ENCODE peak calls at places on chromosomes 12 and 14, in four cellular contexts. Y is transverse colon, Z is stomach, M is GM12892. N is an unnamed sample.

GRCh38 chr12:11884661-11885060 is 186.1 kb upstream of the BCL2L14 start:
- DNase-seq in Y (peak), Z (peak), M (no peak), N (no peak)

GRCh38 chr12:119649202-119649808 is 18.6 kb upstream of the PRKAB1 start:
- DNase-seq in Y (no peak), Z (no peak), M (peak), N (peak)

GRCh38 chr12:93029091-93029490 is 100.0 kb upstream of the EEA1 start:
- DNase-seq in Y (no peak), Z (no peak), M (no peak), N (no peak)

GRCh38 chr12:104455594-104456416 is 943 bp upstream of the CHST11 start:
- DNase-seq in Y (no peak), Z (no peak), M (no peak), N (no peak)

GRCh38 chr12:29690728-29691127 is 93.0 kb downstream of the TMTC1 start:
- DNase-seq in Y (no peak), Z (no peak), M (no peak), N (no peak)

GRCh38 chr12:131402781-131403396 is 308.0 kb upstream of the SFSWAP start:
- DNase-seq in Y (no peak), Z (no peak), M (no peak), N (no peak)

GRCh38 chr12:752673-753400 is 458 bp downstream of the WNK1 start:
- DNase-seq in Y (peak), Z (peak), M (peak), N (peak)

GRCh38 chr14:59964251-59965007 is 44.5 kb downstream of the LRRC9 start:
- DNase-seq in Y (no peak), Z (no peak), M (no peak), N (no peak)

GRCh38 chr12:98645572-98646067 is 530 bp downstream of the APAF1 start:
- DNase-seq in Y (peak), Z (peak), M (no peak), N (peak)

GRCh38 chr12:94832780-94833760 is 170.4 kb downstream of the NDUFA12 start:
- DNase-seq in Y (no peak), Z (no peak), M (no peak), N (no peak)

GRCh38 chr12:105860556-105861207 is 278.1 kb downstream of the NUAK1 start:
- DNase-seq in Y (no peak), Z (no peak), M (no peak), N (no peak)

GRCh38 chr14:100955201-100955600 is 51.7 kb upstream of the RTL1 start:
- DNase-seq in Y (no peak), Z (no peak), M (no peak), N (no peak)

GRCh38 chr14:61221906-61222305 is 59.2 kb downstream of the TMEM30B start:
- DNase-seq in Y (no peak), Z (no peak), M (no peak), N (no peak)

GRCh38 chr12:96233941-96234461 is 39.8 kb downstream of the ELK3 start:
- DNase-seq in Y (peak), Z (peak), M (no peak), N (no peak)
- TF ChIP-seq POLR2AphosphoS5 in Y (peak), Z (peak), M (no peak), N (no peak)

GRCh38 chr14:64914237-64914971 is at the start of gene CHURC1:
- DNase-seq in Y (peak), Z (peak), M (peak), N (peak)
- TF ChIP-seq POLR2AphosphoS5 in Y (peak), Z (peak), M (peak), N (peak)

GRCh38 chr12:132904718-132905328 is 17.4 kb upstream of the CHFR start:
- DNase-seq in Y (peak), Z (peak), M (peak), N (peak)
- TF ChIP-seq POLR2AphosphoS5 in Y (no peak), Z (no peak), M (no peak), N (no peak)

GRCh38 chr12:45498645-45499044 is 230.9 kb upstream of the ARID2 start:
- DNase-seq in Y (no peak), Z (no peak), M (no peak), N (no peak)
- TF ChIP-seq POLR2AphosphoS5 in Y (no peak), Z (no peak), M (no peak), N (no peak)

GRCh38 chr12:83573676-83574075 is 887.0 kb downstream of the TMTC2 start:
- DNase-seq in Y (no peak), Z (peak), M (no peak), N (peak)
- TF ChIP-seq POLR2AphosphoS5 in Y (no peak), Z (no peak), M (no peak), N (no peak)

DNA sequence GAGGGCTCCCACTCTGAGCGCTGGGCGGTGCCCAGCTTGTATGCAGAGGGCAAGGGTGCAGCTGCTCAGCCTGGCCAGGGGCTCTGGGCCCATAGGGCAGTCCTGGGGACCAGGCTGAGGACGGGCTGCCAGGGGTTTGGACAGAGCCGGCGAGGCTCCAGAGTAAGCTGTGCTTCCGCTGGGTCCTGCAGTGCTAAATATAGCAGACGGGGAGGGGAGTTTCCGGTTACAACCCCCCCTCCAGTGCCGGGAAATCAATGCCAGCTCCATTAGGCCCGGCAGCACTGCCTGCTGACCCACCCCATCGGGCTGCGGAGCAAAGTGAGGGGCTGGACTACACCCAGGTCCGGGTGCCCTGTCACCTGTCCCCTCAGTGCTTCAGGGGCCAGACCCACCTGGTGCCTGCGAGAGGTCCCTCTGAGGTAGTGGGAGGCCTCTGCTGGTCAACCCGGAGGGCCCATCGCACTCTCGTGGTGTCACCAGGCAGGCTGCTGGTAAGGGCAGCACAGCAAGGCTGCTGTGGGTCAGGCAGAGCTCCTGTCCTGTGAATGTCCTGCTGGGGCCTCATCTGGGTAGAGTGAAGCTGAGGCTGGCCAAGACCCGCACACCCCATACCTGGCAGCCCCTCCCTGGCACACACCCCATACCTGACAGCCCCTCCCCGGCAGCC is 2.6 kb upstream of the JAG2 start:
- DNase-seq in Y (no peak), Z (peak), M (no peak), N (no peak)
- TF ChIP-seq POLR2AphosphoS5 in Y (no peak), Z (no peak), M (no peak), N (no peak)

GRCh38 chr12:110693731-110694130 is 4.8 kb upstream of the HVCN1 start:
- DNase-seq in Y (no peak), Z (no peak), M (no peak), N (no peak)

GRCh38 chr12:110696283-110696682 is 7.4 kb upstream of the HVCN1 start:
- DNase-seq in Y (no peak), Z (no peak), M (no peak), N (no peak)

GRCh38 chr12:110698171-110698902 is 9.4 kb upstream of the HVCN1 start:
- DNase-seq in Y (peak), Z (peak), M (peak), N (peak)

GRCh38 chr12:110689601-110690430 is 901 bp upstream of the HVCN1 start:
- DNase-seq in Y (peak), Z (peak), M (peak), N (peak)

GRCh38 chr12:110694330-110694891 is 5.5 kb upstream of the HVCN1 start:
- DNase-seq in Y (peak), Z (no peak), M (no peak), N (no peak)
- TF ChIP-seq POLR2AphosphoS5 in Y (no peak), Z (no peak), M (no peak), N (no peak)

GRCh38 chr12:5985471-5985870 is 40.4 kb upstream of the ANO2 start:
- DNase-seq in Y (no peak), Z (no peak), M (no peak), N (no peak)

GRCh38 chr12:5988088-5988487 is 43.0 kb upstream of the ANO2 start:
- DNase-seq in Y (no peak), Z (no peak), M (no peak), N (no peak)

GRCh38 chr12:5989621-5990020 is 44.6 kb upstream of the ANO2 start:
- DNase-seq in Y (no peak), Z (no peak), M (no peak), N (no peak)

GRCh38 chr12:5987573-5987972 is 42.5 kb upstream of the ANO2 start:
- DNase-seq in Y (no peak), Z (no peak), M (no peak), N (no peak)

GRCh38 chr12:5988659-5989116 is 43.6 kb upstream of the ANO2 start:
- DNase-seq in Y (peak), Z (peak), M (peak), N (peak)
- TF ChIP-seq POLR2AphosphoS5 in Y (no peak), Z (no peak), M (no peak), N (no peak)

DNA sequence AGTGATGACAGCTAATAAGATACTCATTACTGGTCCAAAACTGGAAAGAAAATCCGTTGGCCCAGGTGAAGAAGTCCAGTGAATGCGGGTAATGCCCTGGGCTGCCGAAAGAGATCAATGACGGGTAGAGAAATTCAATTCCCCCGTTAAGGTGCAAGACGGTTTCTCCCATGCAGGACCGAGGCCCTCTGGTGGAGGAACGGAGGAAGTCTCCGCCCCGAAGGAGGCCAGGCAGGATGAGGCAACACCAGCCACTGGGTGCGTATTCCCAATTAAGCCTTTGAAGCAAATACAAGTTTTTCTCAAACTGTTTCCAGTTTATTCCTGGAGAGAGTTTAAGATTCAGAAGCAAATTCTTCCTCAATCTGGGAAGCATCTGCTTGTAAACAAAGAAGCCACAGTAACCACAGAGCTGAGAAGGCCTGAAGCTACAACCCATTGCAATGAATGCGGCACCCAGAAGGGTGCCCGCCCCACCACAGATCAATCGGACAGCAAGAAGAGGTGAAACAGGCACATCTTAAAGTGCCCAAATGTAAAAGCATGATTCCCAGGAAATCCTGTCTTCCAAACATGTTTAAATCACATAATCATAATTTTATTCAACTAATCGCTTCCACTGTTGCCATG is 118.5 kb downstream of the TTC7B start:
- DNase-seq in Y (peak), Z (peak), M (peak), N (peak)
- TF ChIP-seq POLR2AphosphoS5 in Y (no peak), Z (peak), M (no peak), N (no peak)

DNA sequence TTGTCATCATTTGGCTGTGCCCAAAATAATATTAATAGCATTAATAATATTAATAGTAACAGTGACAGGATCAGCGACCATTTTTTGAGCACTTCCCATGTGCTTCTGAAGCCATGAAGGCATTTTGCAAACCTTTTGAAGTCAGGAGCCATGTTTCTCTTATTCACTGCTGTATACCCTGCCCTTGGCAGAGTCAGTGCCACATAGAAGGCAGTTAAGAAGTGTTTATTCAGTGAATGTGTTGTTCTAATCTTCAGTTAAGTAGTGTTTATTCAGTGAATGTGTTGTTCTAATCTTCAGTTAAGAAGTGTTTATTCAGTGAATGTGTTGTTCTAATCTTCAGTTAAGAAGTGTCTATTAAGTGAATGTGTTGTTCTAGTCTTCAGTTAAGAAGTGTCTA is 319.7 kb upstream of the NAV3 start:
- DNase-seq in Y (no peak), Z (no peak), M (no peak), N (no peak)
- TF ChIP-seq POLR2AphosphoS5 in Y (no peak), Z (no peak), M (no peak), N (no peak)

N was measured in K562.